ENCODE peak calls at places on chromosomes 13 and 19, in ten cellular contexts. Y is activated effector memory CD4-positive, alpha-beta T cell treated with Interleukin-2 at 50 U/mL for 16 hours; J is sciatic nerve; H is transverse colon; N is NCI-H187; Q is cardiac fibroblast; P is nephron progenitor cell; S is tibial nerve; F is GM04504; A is colonic mucosa. B is an unnamed sample.

GRCh38 chr19:15463865-15464371 is 426 bp downstream of the RASAL3 start:
- DNase-seq in N (no peak), A (peak; percentile 34), P (no peak), S (no peak), H (peak; percentile 64), F (no peak), Y (peak; percentile 79), Q (no peak), J (no peak), B (no peak)

GRCh38 chr13:111494641-111495040 is 174.2 kb downstream of the TEX29 start:
- DNase-seq in P (no peak), Q (no peak), S (no peak), H (no peak), N (no peak), Y (no peak), A (no peak), F (no peak), J (peak; percentile 38), B (no peak)

GRCh38 chr19:10102787-10103236 is 334 bp upstream of the ANGPTL6 start:
- DNase-seq in S (no peak), Q (no peak), H (no peak), A (no peak), Y (no peak), F (no peak), N (no peak), J (no peak), P (no peak), B (no peak)

GRCh38 chr13:76148926-76149325 is 512.8 kb downstream of the LMO7 start:
- DNase-seq in Q (peak; percentile 56), H (no peak), J (no peak), A (no peak), P (no peak), F (peak; percentile 52), S (no peak), Y (no peak), N (no peak), B (no peak)

GRCh38 chr19:36604656-36605100 is 435 bp upstream of the ZNF382 start:
- DNase-seq in H (peak; percentile 38), A (peak; percentile 44), Y (peak; percentile 81), P (peak; percentile 50), N (peak; percentile 35), F (peak; percentile 14), J (peak; percentile 65), S (peak; percentile 9), Q (peak; percentile 47), B (peak; percentile 55)

GRCh38 chr19:17754634-17755532 is 3.6 kb downstream of the FCHO1 start:
- DNase-seq in F (no peak), A (no peak), P (no peak), N (no peak), Q (no peak), S (no peak), H (no peak), Y (no peak), J (no peak), B (no peak)

GRCh38 chr13:20431080-20431479 is 94.6 kb downstream of the CRYL1 start:
- DNase-seq in F (no peak), Y (no peak), Q (no peak), A (no peak), P (no peak), H (no peak), J (no peak), S (no peak), N (no peak), B (no peak)

GRCh38 chr19:3179739-3180293 is 1.2 kb downstream of the S1PR4 start:
- DNase-seq in Y (peak; percentile 25), H (no peak), P (no peak), S (no peak), A (no peak), N (no peak), J (peak; percentile 53), F (no peak), Q (no peak), B (no peak)

GRCh38 chr13:31424130-31424729 is 224.5 kb downstream of the B3GLCT start:
- DNase-seq in J (peak; percentile 77), Q (peak; percentile 88), S (peak; percentile 75), H (peak; percentile 78), N (peak; percentile 26), A (peak; percentile 74), P (peak; percentile 75), F (peak; percentile 52), Y (peak; percentile 35), B (peak; percentile 68)

GRCh38 chr19:41552558-41552957 is 23.4 kb upstream of the CEACAM21 start:
- DNase-seq in Q (no peak), N (no peak), A (no peak), P (no peak), J (no peak), Y (no peak), S (no peak), H (peak; percentile 50), F (no peak), B (no peak)

GRCh38 chr19:22421797-22422196 is 349 bp downstream of the ZNF98 start:
- DNase-seq in Y (no peak), J (no peak), H (no peak), S (no peak), P (no peak), Q (no peak), A (no peak), F (no peak), N (no peak), B (no peak)